ENCODE peak calls at places on chromosomes 1 and 21, in eight cellular contexts. O is fibroblast of lung, J is HCT116, N is tibial artery, L is hepatocyte, Y is cardiac muscle cell, Z is transverse colon, B is SJCRH30. V is an unnamed sample.
A peak's percentile ranks its signal among the peaks of the same experiment; 100 is the strongest.

GRCh38 chr21:21921410-21922232 is 923.4 kb downstream of the NCAM2 start:
- DNase-seq in O (peak; percentile 28), Z (no peak), N (no peak), Y (peak; percentile 50), B (no peak), L (peak; percentile 69), J (no peak), V (no peak)

GRCh38 chr1:8182034-8182761 is 135.7 kb upstream of the SLC45A1 start:
- DNase-seq in J (peak; percentile 96), Y (peak; percentile 92), L (peak; percentile 66), N (no peak), Z (peak; percentile 27), B (no peak), O (peak; percentile 93), V (peak; percentile 69)

GRCh38 chr1:78570539-78570938 is 49.7 kb upstream of the IFI44L start:
- DNase-seq in O (no peak), Y (peak; percentile 10), N (no peak), J (no peak), B (no peak), L (no peak), Z (no peak), V (no peak)

GRCh38 chr21:29144736-29145353 is 14.4 kb downstream of the MAP3K7CL start:
- DNase-seq in B (no peak), J (no peak), N (no peak), Y (no peak), L (no peak), Z (no peak), O (peak; percentile 52), V (no peak)

GRCh38 chr1:176241385-176242015 is 34.4 kb upstream of the COP1 start:
- DNase-seq in N (no peak), O (peak; percentile 34), Z (no peak), L (peak; percentile 24), J (peak; percentile 51), Y (peak; percentile 60), B (no peak), V (no peak)

GRCh38 chr1:26471498-26472329 is 526 bp upstream of the HMGN2 start:
- DNase-seq in J (peak; percentile 31), Z (peak; percentile 69), N (peak; percentile 71), Y (peak; percentile 81), B (peak; percentile 79), L (peak; percentile 88), O (peak; percentile 72), V (peak; percentile 14)

GRCh38 chr1:116855220-116855619 is 54.5 kb upstream of the PTGFRN start:
- DNase-seq in Z (peak; percentile 20), O (peak; percentile 58), L (peak; percentile 36), Y (peak; percentile 39), B (peak; percentile 75), N (peak; percentile 43), J (no peak), V (no peak)

GRCh38 chr1:18724001-18724411 is 93.4 kb downstream of the PAX7 start:
- DNase-seq in N (no peak), Y (no peak), Z (no peak), J (no peak), O (no peak), B (no peak), L (no peak), V (no peak)

GRCh38 chr21:33760641-33761103 is 118.4 kb downstream of the ITSN1 start:
- DNase-seq in L (no peak), B (no peak), Y (peak; percentile 52), Z (no peak), J (no peak), O (peak; percentile 79), N (no peak), V (no peak)

GRCh38 chr1:224502459-224503160 is 68.0 kb upstream of the WDR26 start:
- DNase-seq in L (no peak), N (no peak), B (no peak), O (no peak), Y (peak; percentile 31), Z (peak; percentile 71), J (no peak), V (no peak)

GRCh38 chr1:226798427-226799411 is 59.6 kb upstream of the ITPKB start:
- DNase-seq in N (no peak), Z (peak; percentile 39), O (no peak), Y (no peak), B (no peak), L (no peak), J (no peak), V (peak; percentile 40)

GRCh38 chr1:245671966-245672767 is 517.4 kb downstream of the KIF26B start:
- DNase-seq in Y (no peak), O (no peak), L (no peak), Z (no peak), J (no peak), N (no peak), B (peak; percentile 30), V (no peak)

GRCh38 chr1:3132685-3133084 is 63.7 kb downstream of the PRDM16 start:
- DNase-seq in J (no peak), Z (no peak), L (no peak), N (no peak), O (no peak), Y (no peak), B (no peak), V (no peak)

GRCh38 chr21:34625194-34625593 is 10.3 kb upstream of the RCAN1 start:
- DNase-seq in Y (no peak), O (no peak), L (no peak), Z (no peak), B (no peak), J (no peak), N (no peak), V (no peak)

GRCh38 chr1:162349635-162350330 is 26.9 kb downstream of the SPATA46 start:
- DNase-seq in N (no peak), Z (no peak), J (peak; percentile 35), O (peak; percentile 94), Y (peak; percentile 91), L (peak; percentile 67), B (no peak), V (no peak)

GRCh38 chr1:12544992-12545391 is 73.0 kb downstream of the DHRS3 start:
- DNase-seq in J (no peak), O (no peak), N (peak; percentile 14), L (no peak), Y (no peak), Z (no peak), B (no peak), V (no peak)

GRCh38 chr1:62177621-62178020 is 17.0 kb upstream of the L1TD1 start:
- DNase-seq in O (no peak), L (no peak), Z (no peak), J (no peak), B (no peak), Y (no peak), N (no peak), V (no peak)
- H3K27ac ChIP-seq in O (no peak overlapping the region), L (no peak overlapping the region), Z (no peak overlapping the region), J (no peak overlapping the region), B (no peak overlapping the region), Y (no peak overlapping the region), N (no peak overlapping the region), V (no peak overlapping the region)

GRCh38 chr1:30905403-30905802 is 3.2 kb downstream of the SDC3 start:
- DNase-seq in O (no peak), J (no peak), L (no peak), N (no peak), Y (no peak), B (no peak), Z (no peak), V (no peak)

GRCh38 chr1:30904191-30904961 is 4.2 kb downstream of the SDC3 start:
- DNase-seq in Y (no peak), Z (no peak), J (no peak), N (no peak), O (no peak), L (no peak), B (no peak), V (no peak)

GRCh38 chr1:30905898-30906620 is 2.5 kb downstream of the SDC3 start:
- DNase-seq in J (no peak), B (no peak), L (no peak), Z (no peak), Y (no peak), N (no peak), O (no peak), V (no peak)

GRCh38 chr1:30903343-30904034 is 5.1 kb downstream of the SDC3 start:
- DNase-seq in O (peak; percentile 21), N (no peak), B (no peak), Z (no peak), J (no peak), L (no peak), Y (peak; percentile 44), V (no peak)

DNA sequence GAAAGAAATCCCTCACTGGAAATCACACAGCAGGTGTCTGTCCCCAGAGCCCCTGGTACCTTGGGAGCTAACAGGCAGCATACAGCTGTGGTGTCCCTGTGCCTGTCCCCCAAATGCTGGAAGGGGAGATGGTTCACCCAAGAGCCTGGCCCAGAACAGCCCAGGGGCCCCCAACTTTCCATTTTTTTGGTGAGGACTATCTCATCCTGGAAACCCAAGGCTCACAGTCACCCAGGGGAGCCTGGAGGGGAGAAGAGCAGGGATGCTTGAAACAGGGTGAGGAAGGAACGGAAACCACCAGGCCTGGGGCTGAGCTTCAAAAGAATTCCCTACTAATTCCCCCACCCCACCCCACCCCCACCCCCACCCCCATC is 3.6 kb downstream of the SDC3 start:
- DNase-seq in J (no peak), B (no peak), L (no peak), N (no peak), Y (no peak), Z (no peak), O (no peak), V (no peak)
- H3K4me1 ChIP-seq in J (peaks cover 17% of the 10 kb centered on the region), B (peaks cover 25% of the 10 kb centered on the region), L (peaks cover 23% of the 10 kb centered on the region), N (peaks cover 58% of the 10 kb centered on the region), Y (peaks cover 11% of the 10 kb centered on the region), Z (peaks cover 27% of the 10 kb centered on the region), O (peaks cover 24% of the 10 kb centered on the region), V (peaks cover 15% of the 10 kb centered on the region)

DNA sequence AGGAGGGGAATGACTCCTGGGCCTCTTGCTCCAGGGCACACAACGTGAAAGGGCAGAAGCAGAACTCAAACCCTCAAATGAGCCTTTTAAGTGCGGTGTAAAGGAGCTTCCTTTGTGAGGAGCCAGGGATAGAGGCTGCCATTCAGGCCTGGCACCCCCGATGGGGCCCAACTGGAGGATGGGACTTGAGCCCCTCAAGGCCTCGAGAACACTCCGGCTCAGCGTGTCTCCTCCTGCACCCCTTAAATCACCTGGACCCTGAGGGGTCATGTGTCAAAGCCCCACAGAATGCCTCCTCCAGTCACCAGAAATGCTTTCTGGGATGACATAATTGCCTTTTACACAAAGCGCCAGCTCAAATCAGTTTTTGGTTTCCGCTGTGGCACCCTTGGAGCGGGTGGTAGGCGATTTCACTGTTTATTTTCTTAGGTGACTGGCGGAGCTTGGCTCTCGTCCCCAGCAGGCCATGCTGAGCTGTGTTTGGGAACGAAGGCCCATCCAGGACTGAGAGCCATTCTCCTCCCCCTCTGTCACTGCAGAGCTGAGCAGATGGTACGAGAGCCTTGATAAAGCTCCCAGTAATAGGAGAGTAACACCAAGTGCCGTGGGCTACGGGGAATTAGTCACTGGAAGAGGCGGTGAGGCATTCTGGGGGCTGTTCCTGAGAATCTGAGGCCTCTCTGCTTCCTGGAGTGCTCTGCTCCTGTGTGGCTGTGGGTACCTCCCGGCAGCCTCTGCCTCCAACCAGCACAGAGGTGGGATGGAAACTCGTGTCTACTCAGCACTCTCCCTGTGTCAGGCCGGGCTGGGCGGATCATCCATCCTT is 163.0 kb downstream of the GRIK3 start:
- DNase-seq in Y (no peak), J (no peak), L (no peak), B (no peak), N (no peak), Z (no peak), O (no peak), V (no peak)
- H3K27me3 ChIP-seq in Y (no peaks in the 10 kb centered on the region), J (peaks cover 25% of the 10 kb centered on the region), L (no peaks in the 10 kb centered on the region), B (peaks cover 16% of the 10 kb centered on the region), N (no peaks in the 10 kb centered on the region), Z (no peaks in the 10 kb centered on the region), O (no peaks in the 10 kb centered on the region), V (no peaks in the 10 kb centered on the region)

DNA sequence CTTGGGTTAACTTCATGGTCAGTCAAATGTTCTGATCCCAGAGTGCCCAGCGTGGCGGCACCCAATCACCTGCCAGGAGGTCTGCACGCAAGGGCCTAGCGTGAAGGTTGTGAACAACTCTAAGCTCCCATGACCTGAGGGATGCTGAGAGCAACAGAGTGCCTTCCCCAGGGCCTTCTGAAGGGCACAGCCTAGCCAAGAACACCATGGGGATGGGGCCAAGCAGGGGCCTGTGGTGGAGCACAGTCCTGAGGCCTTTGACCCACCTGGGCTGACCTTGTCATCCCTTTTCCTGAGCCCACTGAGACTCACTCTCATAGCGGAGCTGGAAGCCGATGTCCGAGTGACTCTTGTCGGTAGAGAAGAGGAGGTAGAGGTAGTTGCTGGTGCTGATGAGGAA is 138.8 kb upstream of the HMGB4 start:
- DNase-seq in J (no peak), Z (no peak), L (no peak), B (no peak), N (no peak), Y (no peak), O (no peak), V (no peak)
- H3K27ac ChIP-seq in J (no peak overlapping the region), Z (no peak overlapping the region), L (no peak overlapping the region), B (no peak overlapping the region), N (no peak overlapping the region), Y (no peak overlapping the region), O (no peak overlapping the region), V (no peak overlapping the region)

V was measured in CD8-positive, alpha-beta memory T cell.